ENCODE peak calls at places on chromosomes 12 and 14, in five cellular contexts. One of them, this sample, is unnamed.

GRCh38 chr12:5509557-5509956 is 77.6 kb downstream of the NTF3 start:
- DNase-seq in AG09319: no peak
- DNase-seq in tibial artery: no peak
- DNase-seq in progenitor cell of endocrine pancreas: no peak
- DNase-seq in left lung: no peak
- DNase-seq in this sample: no peak

GRCh38 chr12:51926064-51926632 is 18.8 kb downstream of the ACVRL1 start:
- DNase-seq in left lung: no peak
- DNase-seq in progenitor cell of endocrine pancreas: no peak
- DNase-seq in tibial artery: no peak
- DNase-seq in AG09319: no peak
- DNase-seq in this sample: no peak

GRCh38 chr12:19630536-19630935 is 191.2 kb downstream of the AEBP2 start:
- DNase-seq in left lung: no peak
- DNase-seq in tibial artery: no peak
- DNase-seq in AG09319: no peak
- DNase-seq in progenitor cell of endocrine pancreas: no peak
- DNase-seq in this sample: no peak

GRCh38 chr12:64998327-64999156 is 122.6 kb downstream of the WIF1 start:
- DNase-seq in left lung: no peak
- DNase-seq in tibial artery: no peak
- DNase-seq in AG09319: no peak
- DNase-seq in progenitor cell of endocrine pancreas: no peak
- DNase-seq in this sample: no peak

GRCh38 chr14:37546621-37547447 is 48.2 kb downstream of the FOXA1 start:
- DNase-seq in left lung: no peak
- DNase-seq in progenitor cell of endocrine pancreas: no peak
- DNase-seq in tibial artery: no peak
- DNase-seq in AG09319: no peak
- DNase-seq in this sample: no peak

GRCh38 chr14:92631098-92631497 is 117.3 kb downstream of the LGMN start:
- DNase-seq in AG09319: no peak
- DNase-seq in progenitor cell of endocrine pancreas: no peak
- DNase-seq in left lung: no peak
- DNase-seq in tibial artery: no peak
- DNase-seq in this sample: no peak

GRCh38 chr12:132014915-132015280 is 65.2 kb downstream of the EP400 start:
- DNase-seq in AG09319: no peak
- DNase-seq in progenitor cell of endocrine pancreas: no peak
- DNase-seq in tibial artery: no peak
- DNase-seq in left lung: no peak
- DNase-seq in this sample: no peak

GRCh38 chr14:56423591-56423991 is 156.0 kb upstream of the TMEM260 start:
- DNase-seq in AG09319: peak
- DNase-seq in left lung: no peak
- DNase-seq in progenitor cell of endocrine pancreas: no peak
- DNase-seq in tibial artery: no peak
- DNase-seq in this sample: no peak

GRCh38 chr12:54337280-54337842 is 12.4 kb downstream of the COPZ1 start:
- DNase-seq in AG09319: no peak
- DNase-seq in left lung: peak
- DNase-seq in tibial artery: no peak
- DNase-seq in progenitor cell of endocrine pancreas: no peak
- DNase-seq in this sample: no peak

GRCh38 chr12:59149995-59150642 is 229.8 kb upstream of the LRIG3 start:
- DNase-seq in tibial artery: no peak
- DNase-seq in progenitor cell of endocrine pancreas: no peak
- DNase-seq in AG09319: peak
- DNase-seq in left lung: no peak
- DNase-seq in this sample: no peak

GRCh38 chr14:36942522-36943245 is 229.7 kb downstream of the SLC25A21 start:
- DNase-seq in AG09319: no peak
- DNase-seq in progenitor cell of endocrine pancreas: no peak
- DNase-seq in left lung: no peak
- DNase-seq in tibial artery: no peak
- DNase-seq in this sample: no peak

DNA sequence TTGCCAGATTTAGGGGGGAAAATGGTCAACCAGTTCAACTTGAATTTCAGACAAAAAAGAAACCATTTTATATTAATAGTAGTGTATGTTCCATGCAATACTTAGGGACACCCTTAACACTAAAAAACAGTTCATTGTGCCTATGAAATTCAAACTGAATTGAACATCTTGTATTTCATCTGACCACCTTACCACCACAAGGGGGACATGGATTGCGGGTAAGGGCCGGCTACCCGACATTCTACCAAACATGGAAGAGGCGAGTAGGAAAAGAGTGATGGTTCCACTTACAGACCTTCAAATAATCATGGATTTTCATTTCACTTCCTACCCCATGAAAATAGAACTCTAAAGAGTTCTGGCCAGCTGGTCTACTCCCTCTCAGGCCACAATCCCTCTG is 10.3 kb upstream of the STK38L start:
- DNase-seq in tibial artery: no peak
- DNase-seq in AG09319: no peak
- DNase-seq in left lung: no peak
- DNase-seq in progenitor cell of endocrine pancreas: no peak
- DNase-seq in this sample: no peak
- TF ChIP-seq CTCF in tibial artery: no peak
- TF ChIP-seq CTCF in AG09319: no peak
- TF ChIP-seq CTCF in left lung: no peak
- TF ChIP-seq CTCF in progenitor cell of endocrine pancreas: peak
- TF ChIP-seq CTCF in this sample: peak

GRCh38 chr14:42110167-42110566 is 503.5 kb downstream of the LRFN5 start:
- DNase-seq in AG09319: peak
- DNase-seq in progenitor cell of endocrine pancreas: no peak
- DNase-seq in tibial artery: no peak
- DNase-seq in left lung: no peak
- DNase-seq in this sample: no peak
- TF ChIP-seq CTCF in AG09319: peak
- TF ChIP-seq CTCF in progenitor cell of endocrine pancreas: peak
- TF ChIP-seq CTCF in tibial artery: no peak
- TF ChIP-seq CTCF in left lung: peak
- TF ChIP-seq CTCF in this sample: no peak

GRCh38 chr12:6866920-6867406 is 368 bp upstream of the TPI1 start:
- DNase-seq in progenitor cell of endocrine pancreas: no peak
- DNase-seq in tibial artery: no peak
- DNase-seq in AG09319: no peak
- DNase-seq in left lung: no peak
- DNase-seq in this sample: peak
- TF ChIP-seq CTCF in progenitor cell of endocrine pancreas: no peak
- TF ChIP-seq CTCF in tibial artery: no peak
- TF ChIP-seq CTCF in AG09319: no peak
- TF ChIP-seq CTCF in left lung: no peak
- TF ChIP-seq CTCF in this sample: no peak

GRCh38 chr14:104370256-104370870 is 209.2 kb upstream of the C14orf180 start:
- DNase-seq in progenitor cell of endocrine pancreas: no peak
- DNase-seq in AG09319: no peak
- DNase-seq in left lung: no peak
- DNase-seq in tibial artery: no peak
- DNase-seq in this sample: no peak
- TF ChIP-seq CTCF in progenitor cell of endocrine pancreas: peak
- TF ChIP-seq CTCF in AG09319: no peak
- TF ChIP-seq CTCF in left lung: no peak
- TF ChIP-seq CTCF in tibial artery: no peak
- TF ChIP-seq CTCF in this sample: no peak

GRCh38 chr12:25025260-25025659 is 76.4 kb upstream of the BCAT1 start:
- DNase-seq in AG09319: no peak
- DNase-seq in progenitor cell of endocrine pancreas: no peak
- DNase-seq in tibial artery: no peak
- DNase-seq in left lung: no peak
- DNase-seq in this sample: no peak
- TF ChIP-seq CTCF in AG09319: no peak
- TF ChIP-seq CTCF in progenitor cell of endocrine pancreas: no peak
- TF ChIP-seq CTCF in tibial artery: no peak
- TF ChIP-seq CTCF in left lung: no peak
- TF ChIP-seq CTCF in this sample: no peak

DNA sequence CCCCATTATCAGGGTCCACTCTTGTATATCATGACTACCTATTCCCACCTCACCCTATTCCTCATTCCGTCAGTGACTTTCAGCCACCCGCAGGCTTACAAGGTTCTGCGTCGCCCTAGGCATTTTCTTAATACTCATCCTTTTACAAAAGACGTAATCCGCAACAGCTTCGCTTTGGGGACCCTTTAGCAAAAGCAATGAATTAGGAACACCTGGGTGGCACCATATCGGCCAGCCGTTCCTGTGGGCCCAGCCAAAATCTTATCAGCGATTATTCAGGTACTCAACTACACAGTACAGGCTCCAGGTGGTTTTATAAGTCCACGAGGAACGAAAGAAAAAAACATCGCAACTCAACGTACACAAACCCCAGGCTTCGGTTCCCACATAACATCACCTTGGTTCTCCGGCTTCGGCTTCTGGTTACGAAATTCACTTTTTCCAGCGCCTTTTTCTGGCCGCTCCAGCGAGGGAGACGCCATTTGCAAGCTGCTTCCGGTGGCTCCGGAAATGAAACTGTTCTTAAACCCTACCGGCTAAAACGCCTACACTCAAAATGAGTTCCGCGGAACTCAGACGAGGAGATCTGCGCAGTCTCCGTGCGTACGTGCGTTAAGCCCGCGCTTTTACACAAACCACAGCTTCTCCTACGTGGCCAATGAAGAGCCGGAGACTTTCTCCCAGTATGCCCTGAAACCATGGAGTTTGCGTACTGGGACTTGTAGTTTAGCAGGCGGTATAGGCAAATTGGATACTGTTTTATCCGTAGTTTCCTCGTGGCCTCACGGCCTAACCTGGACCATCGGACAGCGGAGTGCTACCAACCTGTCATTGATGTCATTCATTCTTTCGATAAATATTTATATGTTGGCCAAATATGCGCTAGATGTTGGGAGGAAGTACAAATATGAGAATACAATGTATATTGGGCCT is at the start of gene KRR1:
- DNase-seq in progenitor cell of endocrine pancreas: peak
- DNase-seq in tibial artery: peak
- DNase-seq in left lung: peak
- DNase-seq in AG09319: peak
- DNase-seq in this sample: peak
- TF ChIP-seq CTCF in progenitor cell of endocrine pancreas: peak
- TF ChIP-seq CTCF in tibial artery: no peak
- TF ChIP-seq CTCF in left lung: peak
- TF ChIP-seq CTCF in AG09319: no peak
- TF ChIP-seq CTCF in this sample: no peak

GRCh38 chr14:30275604-30276003 is 283.4 kb upstream of the G2E3 start:
- DNase-seq in tibial artery: no peak
- DNase-seq in progenitor cell of endocrine pancreas: no peak
- DNase-seq in left lung: no peak
- DNase-seq in AG09319: no peak
- DNase-seq in this sample: no peak

GRCh38 chr14:30273564-30273880 is 285.4 kb upstream of the G2E3 start:
- DNase-seq in tibial artery: no peak
- DNase-seq in progenitor cell of endocrine pancreas: no peak
- DNase-seq in left lung: no peak
- DNase-seq in AG09319: no peak
- DNase-seq in this sample: no peak

GRCh38 chr14:30272848-30273563 is 286.0 kb upstream of the G2E3 start:
- DNase-seq in tibial artery: no peak
- DNase-seq in AG09319: no peak
- DNase-seq in left lung: no peak
- DNase-seq in progenitor cell of endocrine pancreas: no peak
- DNase-seq in this sample: no peak

GRCh38 chr14:30277268-30277667 is 281.7 kb upstream of the G2E3 start:
- DNase-seq in left lung: no peak
- DNase-seq in tibial artery: no peak
- DNase-seq in progenitor cell of endocrine pancreas: no peak
- DNase-seq in AG09319: no peak
- DNase-seq in this sample: no peak
- TF ChIP-seq CTCF in left lung: no peak
- TF ChIP-seq CTCF in tibial artery: no peak
- TF ChIP-seq CTCF in progenitor cell of endocrine pancreas: no peak
- TF ChIP-seq CTCF in AG09319: no peak
- TF ChIP-seq CTCF in this sample: no peak

DNA sequence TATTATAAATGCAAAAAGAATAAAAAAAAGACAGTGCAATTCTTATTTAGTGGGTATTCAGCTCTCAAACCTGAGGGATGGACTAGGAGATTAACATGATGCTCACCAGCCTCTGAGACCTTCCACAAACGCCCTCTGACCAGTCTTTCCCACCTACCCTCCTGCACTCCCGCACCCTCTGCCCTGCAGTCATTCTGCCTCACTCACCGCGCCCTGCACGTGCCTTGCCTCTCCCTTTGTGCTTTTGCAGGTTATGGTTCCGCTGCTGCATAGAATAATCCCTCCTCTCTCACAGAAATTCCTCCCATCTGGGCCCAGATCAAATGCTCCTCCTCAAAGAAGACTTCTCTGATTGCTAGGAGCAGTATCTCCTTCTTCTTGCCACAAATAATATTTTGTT is 28.5 kb upstream of the TMCC3 start:
- DNase-seq in left lung: no peak
- DNase-seq in tibial artery: no peak
- DNase-seq in AG09319: no peak
- DNase-seq in progenitor cell of endocrine pancreas: no peak
- DNase-seq in this sample: no peak
- TF ChIP-seq CTCF in left lung: no peak
- TF ChIP-seq CTCF in tibial artery: no peak
- TF ChIP-seq CTCF in AG09319: no peak
- TF ChIP-seq CTCF in progenitor cell of endocrine pancreas: no peak
- TF ChIP-seq CTCF in this sample: no peak

GRCh38 chr12:67269632-67270578 is 747 bp downstream of the CAND1 start:
- DNase-seq in left lung: peak
- DNase-seq in AG09319: no peak
- DNase-seq in tibial artery: peak
- DNase-seq in progenitor cell of endocrine pancreas: peak
- DNase-seq in this sample: no peak
- TF ChIP-seq CTCF in left lung: no peak
- TF ChIP-seq CTCF in AG09319: no peak
- TF ChIP-seq CTCF in tibial artery: peak
- TF ChIP-seq CTCF in progenitor cell of endocrine pancreas: peak
- TF ChIP-seq CTCF in this sample: no peak

This sample was measured in mesothelial cell of epicardium.